ENCODE peak calls at places on chromosomes 3 and 15, in four cellular contexts. D, H, I and R are unnamed samples.

GRCh38 chr15:43492266-43492665 is 690 bp downstream of the TP53BP1 start:
- DNase-seq in D (no peak), H (no peak), I (no peak), R (no peak)

GRCh38 chr15:55255714-55256113 is 33.9 kb downstream of the RAB27A start:
- DNase-seq in D (no peak), H (no peak), I (no peak), R (no peak)

GRCh38 chr3:149330609-149331008 is 2.8 kb downstream of the TM4SF18 start:
- DNase-seq in D (no peak), H (no peak), I (no peak), R (peak)

GRCh38 chr3:172347895-172348680 is 100.2 kb downstream of the GHSR start:
- DNase-seq in D (no peak), H (no peak), I (no peak), R (no peak)

GRCh38 chr3:149547413-149547812 is 72.9 kb downstream of the TM4SF4 start:
- DNase-seq in D (no peak), H (no peak), I (no peak), R (peak)

GRCh38 chr15:86756688-86757087 is 677.0 kb downstream of the AGBL1 start:
- DNase-seq in D (no peak), H (no peak), I (no peak), R (no peak)

GRCh38 chr15:69841046-69841828 is 256.5 kb downstream of the TLE3 start:
- DNase-seq in D (no peak), H (no peak), I (no peak), R (no peak)

GRCh38 chr3:160919942-160920341 is 163.9 kb downstream of the PPM1L start:
- DNase-seq in D (no peak), H (no peak), I (no peak), R (no peak)

GRCh38 chr3:128051459-128051836 is 789 bp upstream of the SEC61A1 start:
- DNase-seq in D (peak), H (no peak), I (no peak), R (no peak)

GRCh38 chr3:152779649-152780048 is 55.3 kb upstream of the P2RY1 start:
- DNase-seq in D (no peak), H (no peak), I (no peak), R (no peak)

GRCh38 chr15:67092726-67093125 is 27.3 kb downstream of the SMAD3 start:
- DNase-seq in D (no peak), H (no peak), I (no peak), R (no peak)

GRCh38 chr15:67089218-67090193 is 24.1 kb downstream of the SMAD3 start:
- DNase-seq in D (peak), H (no peak), I (no peak), R (peak)

GRCh38 chr15:67090297-67091072 is 25.1 kb downstream of the SMAD3 start:
- DNase-seq in D (no peak), H (no peak), I (no peak), R (no peak)

GRCh38 chr15:67091966-67092677 is 26.7 kb downstream of the SMAD3 start:
- DNase-seq in D (no peak), H (no peak), I (no peak), R (no peak)

GRCh38 chr15:67091073-67091965 is 25.9 kb downstream of the SMAD3 start:
- DNase-seq in D (peak), H (no peak), I (no peak), R (peak)
- TF ChIP-seq CEBPB in D (no peak), H (no peak), I (no peak), R (peak)

GRCh38 chr3:73547427-73548036 is 77.2 kb downstream of the PDZRN3 start:
- DNase-seq in D (no peak), H (no peak), I (no peak), R (peak)
- H3K27ac ChIP-seq in D (no peak), H (no peak), I (no peak), R (peak)

GRCh38 chr15:46312133-46312740 is 677.4 kb downstream of the SQOR start:
- DNase-seq in D (peak), H (peak), I (peak), R (peak)
- TF ChIP-seq CEBPB in D (no peak), H (no peak), I (no peak), R (no peak)

DNA sequence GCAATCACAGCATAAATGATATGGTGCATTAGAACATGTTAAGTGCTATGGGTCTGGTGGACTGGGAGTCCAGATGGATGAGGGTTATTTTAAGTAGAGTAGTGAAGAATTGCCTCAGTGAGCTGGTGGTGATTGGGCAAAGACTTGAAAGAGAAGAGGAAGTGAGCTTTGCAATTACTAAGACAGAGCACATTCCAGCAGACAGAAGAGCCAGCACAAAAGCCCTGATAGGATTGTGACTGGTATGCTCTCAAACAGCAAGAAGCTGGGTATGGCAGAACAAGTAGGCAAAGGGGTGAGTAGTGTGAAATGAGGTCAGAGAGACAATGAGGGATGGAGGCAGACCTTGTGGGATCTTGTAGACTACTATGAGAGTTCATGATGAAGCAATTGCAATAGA is 2.0 kb upstream of the ACKR4 start:
- DNase-seq in D (no peak), H (no peak), I (no peak), R (peak)
- H3K27ac ChIP-seq in D (no peak), H (no peak), I (no peak), R (peak)

DNA sequence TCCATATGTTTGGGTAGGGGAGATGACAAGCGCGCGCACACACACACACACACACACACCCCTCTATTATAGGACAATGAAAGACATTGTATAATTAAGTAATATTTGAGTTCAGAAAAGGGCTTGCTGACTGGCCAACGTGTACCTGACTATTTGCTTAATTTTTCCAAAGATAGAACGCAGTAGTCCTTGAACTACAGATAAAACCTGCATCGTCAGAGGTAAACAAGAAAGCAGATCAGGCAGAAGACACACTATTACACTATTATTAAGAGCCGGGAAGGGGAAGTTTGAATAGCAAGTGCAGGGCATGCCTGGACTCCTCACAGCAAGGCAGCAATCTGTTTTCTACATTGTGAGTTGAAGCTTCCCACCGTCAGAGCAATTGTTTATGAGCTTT is 427.6 kb downstream of the GABRG3 start:
- DNase-seq in D (no peak), H (peak), I (no peak), R (no peak)
- TF ChIP-seq CEBPB in D (no peak), H (no peak), I (no peak), R (no peak)

GRCh38 chr3:25474000-25474399 is 45.9 kb downstream of the RARB start:
- DNase-seq in D (no peak), H (no peak), I (no peak), R (no peak)
- H3K27ac ChIP-seq in D (no peak), H (no peak), I (no peak), R (no peak)

DNA sequence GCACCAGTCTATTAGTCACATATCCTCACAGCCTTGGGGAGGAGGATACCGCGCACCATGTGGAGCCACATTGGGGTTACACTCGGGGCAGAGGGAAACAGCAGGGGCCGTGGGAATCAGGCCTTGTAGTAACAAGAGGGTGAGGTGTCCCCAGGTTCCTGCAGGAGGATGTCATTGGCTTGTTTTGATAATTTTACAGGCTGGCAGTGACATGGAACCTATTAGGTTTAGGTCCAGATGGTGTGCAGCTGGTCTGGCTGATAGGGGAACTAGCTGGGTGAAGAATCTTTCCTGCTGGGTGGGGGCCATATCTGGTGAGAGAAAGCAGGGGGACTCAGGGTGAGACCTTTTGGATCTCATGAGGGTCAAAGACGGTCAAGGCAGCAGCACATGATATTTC is 9.8 kb upstream of the MEF2A start:
- DNase-seq in D (no peak), H (no peak), I (no peak), R (no peak)
- TF ChIP-seq CEBPB in D (no peak), H (no peak), I (no peak), R (no peak)

GRCh38 chr15:63390689-63391088 is 9.0 kb upstream of the CA12 start:
- DNase-seq in D (no peak), H (no peak), I (no peak), R (no peak)

GRCh38 chr15:63388511-63388910 is 6.9 kb upstream of the CA12 start:
- DNase-seq in D (no peak), H (no peak), I (no peak), R (no peak)

GRCh38 chr15:63392355-63393009 is 10.8 kb upstream of the CA12 start:
- DNase-seq in D (no peak), H (no peak), I (no peak), R (no peak)

GRCh38 chr15:63389902-63390301 is 8.3 kb upstream of the CA12 start:
- DNase-seq in D (no peak), H (peak), I (no peak), R (no peak)

DNA sequence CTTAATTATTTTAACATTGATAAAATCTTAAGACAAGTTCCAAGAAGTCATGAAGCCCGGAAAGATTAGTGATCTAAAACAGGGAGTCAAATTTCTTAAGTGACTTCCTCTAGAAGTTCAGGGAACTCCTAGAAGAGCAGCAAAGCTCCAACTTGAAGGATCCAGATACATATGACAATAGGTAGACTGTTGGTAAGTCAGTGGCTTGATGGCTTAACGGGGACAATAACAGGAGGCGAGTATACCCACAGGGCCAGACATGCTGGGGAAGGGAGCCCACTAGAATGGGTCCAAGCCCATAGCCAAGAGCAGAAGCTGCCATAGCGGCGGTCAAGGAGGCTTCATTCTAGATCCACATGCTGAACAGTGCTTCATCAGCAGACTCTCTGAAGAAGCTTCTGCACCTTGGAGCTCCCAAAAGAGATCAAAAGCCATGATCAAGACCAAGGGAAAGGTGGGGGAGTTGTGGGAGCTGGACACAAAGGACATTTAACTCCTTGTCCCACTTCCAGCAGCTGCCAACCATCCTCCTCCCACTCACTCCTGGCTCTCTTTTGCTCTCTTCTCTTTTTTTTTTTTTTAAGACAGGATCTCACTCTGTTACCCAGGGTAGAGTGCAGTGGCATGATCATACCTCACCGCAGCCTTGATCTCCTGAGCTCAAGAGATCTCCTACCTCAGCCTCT is 10.2 kb upstream of the CA12 start:
- DNase-seq in D (no peak), H (no peak), I (no peak), R (no peak)
- H3K27ac ChIP-seq in D (no peak), H (no peak), I (no peak), R (no peak)

DNA sequence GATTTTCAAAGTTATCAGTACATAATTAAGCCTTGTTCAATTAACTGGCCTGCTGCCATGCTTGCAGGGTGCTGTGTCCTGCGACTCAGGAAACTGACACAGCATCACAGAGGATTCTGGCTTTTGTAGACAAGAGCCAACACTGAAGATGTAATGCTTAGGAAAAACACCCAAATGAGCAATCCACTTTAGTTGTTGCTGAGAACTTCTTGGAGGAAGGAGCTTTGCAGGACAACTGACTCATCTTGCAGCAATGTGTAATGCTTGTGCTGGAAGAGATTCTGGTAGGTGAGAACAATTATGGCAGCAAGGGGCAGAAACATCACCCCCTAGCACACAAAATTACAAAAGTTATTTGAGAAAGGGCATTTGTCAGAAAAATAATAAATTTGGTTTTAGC is 67.6 kb downstream of the NLGN1 start:
- DNase-seq in D (no peak), H (no peak), I (no peak), R (peak)
- TF ChIP-seq CEBPB in D (no peak), H (no peak), I (no peak), R (no peak)

DNA sequence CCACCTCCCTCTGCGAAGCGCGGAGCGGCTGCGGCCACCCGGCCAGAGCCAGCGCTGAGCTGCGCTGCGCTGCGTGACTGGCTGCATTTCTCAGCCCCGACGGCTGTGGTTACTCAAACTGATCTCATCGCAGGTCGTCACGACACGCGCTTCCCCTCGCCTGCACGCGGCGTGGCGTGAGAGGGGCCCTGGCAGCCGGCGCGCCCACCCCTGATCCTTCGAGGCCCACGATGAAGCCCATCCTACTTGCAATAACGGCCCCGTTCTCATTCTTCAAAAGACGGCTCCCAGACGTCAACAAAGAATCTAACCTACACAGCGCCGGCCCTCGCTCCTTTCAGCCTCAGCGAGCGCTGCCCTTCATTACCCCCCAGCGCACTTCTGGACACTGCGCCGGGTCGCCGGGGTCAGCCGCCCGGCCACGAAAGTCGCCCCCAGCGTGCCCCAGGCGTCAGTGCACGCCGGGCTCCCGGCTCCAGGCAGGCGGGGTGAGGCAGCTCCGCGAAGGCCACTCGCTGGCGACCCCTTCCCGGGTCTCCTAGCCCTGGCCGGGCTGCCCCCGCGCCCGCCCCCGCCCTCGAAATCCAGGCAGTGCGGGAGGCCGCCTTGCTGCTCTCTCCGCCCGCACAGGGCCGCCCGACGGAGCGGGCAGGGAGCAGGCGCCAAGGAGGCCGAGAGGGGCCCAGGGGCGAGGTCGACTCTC is 9.9 kb upstream of the LEKR1 start:
- DNase-seq in D (no peak), H (no peak), I (no peak), R (peak)
- H3K27ac ChIP-seq in D (peak), H (no peak), I (no peak), R (peak)